ENCODE peak calls at places on chromosomes 1 and 21, in five cellular contexts. One of them, this sample, is unnamed.

GRCh38 chr1:1205769-1206375 is 520 bp downstream of the TNFRSF18 start:
- DNase-seq in right atrium auricular region: no peak
- DNase-seq in CD4-positive, alpha-beta T cell: peak; percentile 0
- DNase-seq in WTC11: no peak
- DNase-seq in coronary artery: no peak
- DNase-seq in this sample: no peak

GRCh38 chr1:235954306-235955283 is 87.9 kb upstream of the LYST start:
- DNase-seq in right atrium auricular region: no peak
- DNase-seq in CD4-positive, alpha-beta T cell: peak; percentile 12
- DNase-seq in WTC11: no peak
- DNase-seq in coronary artery: no peak
- DNase-seq in this sample: peak; percentile 60

GRCh38 chr1:111139234-111139955 is 498 bp downstream of the DRAM2 start:
- DNase-seq in right atrium auricular region: no peak
- DNase-seq in CD4-positive, alpha-beta T cell: no peak
- DNase-seq in WTC11: peak; percentile 38
- DNase-seq in coronary artery: no peak
- DNase-seq in this sample: peak; percentile 83

GRCh38 chr21:34668803-34669148 is at the start of gene CLIC6:
- DNase-seq in right atrium auricular region: no peak
- DNase-seq in CD4-positive, alpha-beta T cell: no peak
- DNase-seq in WTC11: peak; percentile 63
- DNase-seq in coronary artery: no peak
- DNase-seq in this sample: no peak

GRCh38 chr1:173280899-173281660 is 73.9 kb upstream of the TNFSF4 start:
- DNase-seq in right atrium auricular region: no peak
- DNase-seq in CD4-positive, alpha-beta T cell: no peak
- DNase-seq in WTC11: no peak
- DNase-seq in coronary artery: no peak
- DNase-seq in this sample: no peak

GRCh38 chr1:157469715-157470114 is 82.6 kb downstream of the FCRL5 start:
- DNase-seq in right atrium auricular region: no peak
- DNase-seq in CD4-positive, alpha-beta T cell: no peak
- DNase-seq in WTC11: no peak
- DNase-seq in coronary artery: no peak
- DNase-seq in this sample: peak; percentile 25

GRCh38 chr1:8367571-8368184 is 49.8 kb downstream of the SLC45A1 start:
- DNase-seq in right atrium auricular region: no peak
- DNase-seq in CD4-positive, alpha-beta T cell: no peak
- DNase-seq in WTC11: no peak
- DNase-seq in coronary artery: no peak
- DNase-seq in this sample: no peak

GRCh38 chr1:76463838-76464237 is 389.3 kb downstream of the ST6GALNAC3 start:
- DNase-seq in right atrium auricular region: no peak
- DNase-seq in CD4-positive, alpha-beta T cell: no peak
- DNase-seq in WTC11: no peak
- DNase-seq in coronary artery: no peak
- DNase-seq in this sample: no peak

GRCh38 chr1:34500451-34500850 is 254.4 kb upstream of the GJB5 start:
- DNase-seq in right atrium auricular region: no peak
- DNase-seq in CD4-positive, alpha-beta T cell: no peak
- DNase-seq in WTC11: peak; percentile 76
- DNase-seq in coronary artery: no peak
- DNase-seq in this sample: no peak

GRCh38 chr1:194295690-194296089 is 1109.3 kb upstream of the B3GALT2 start:
- DNase-seq in right atrium auricular region: no peak
- DNase-seq in CD4-positive, alpha-beta T cell: no peak
- DNase-seq in WTC11: no peak
- DNase-seq in coronary artery: no peak
- DNase-seq in this sample: no peak
- TF ChIP-seq CTCF in right atrium auricular region: peak; percentile 40
- TF ChIP-seq CTCF in CD4-positive, alpha-beta T cell: peak; percentile 92
- TF ChIP-seq CTCF in WTC11: peak; percentile 52
- TF ChIP-seq CTCF in coronary artery: no peak
- TF ChIP-seq CTCF in this sample: peak; percentile 61

GRCh38 chr1:87961992-87962391 is 633.3 kb downstream of the LMO4 start:
- DNase-seq in right atrium auricular region: no peak
- DNase-seq in CD4-positive, alpha-beta T cell: no peak
- DNase-seq in WTC11: no peak
- DNase-seq in coronary artery: no peak
- DNase-seq in this sample: no peak

GRCh38 chr1:87968259-87968955 is 639.7 kb downstream of the LMO4 start:
- DNase-seq in right atrium auricular region: peak; percentile 79
- DNase-seq in CD4-positive, alpha-beta T cell: no peak
- DNase-seq in WTC11: peak; percentile 32
- DNase-seq in coronary artery: peak; percentile 78
- DNase-seq in this sample: no peak

GRCh38 chr1:87959236-87959635 is 630.6 kb downstream of the LMO4 start:
- DNase-seq in right atrium auricular region: no peak
- DNase-seq in CD4-positive, alpha-beta T cell: no peak
- DNase-seq in WTC11: no peak
- DNase-seq in coronary artery: no peak
- DNase-seq in this sample: no peak

GRCh38 chr1:87965193-87965592 is 636.5 kb downstream of the LMO4 start:
- DNase-seq in right atrium auricular region: no peak
- DNase-seq in CD4-positive, alpha-beta T cell: no peak
- DNase-seq in WTC11: no peak
- DNase-seq in coronary artery: no peak
- DNase-seq in this sample: no peak

GRCh38 chr1:87963566-87963965 is 634.9 kb downstream of the LMO4 start:
- DNase-seq in right atrium auricular region: no peak
- DNase-seq in CD4-positive, alpha-beta T cell: no peak
- DNase-seq in WTC11: no peak
- DNase-seq in coronary artery: no peak
- DNase-seq in this sample: no peak
- TF ChIP-seq CTCF in right atrium auricular region: no peak
- TF ChIP-seq CTCF in CD4-positive, alpha-beta T cell: no peak
- TF ChIP-seq CTCF in WTC11: no peak
- TF ChIP-seq CTCF in coronary artery: no peak
- TF ChIP-seq CTCF in this sample: no peak

GRCh38 chr1:155504207-155504606 is 58.4 kb downstream of the ASH1L start:
- DNase-seq in right atrium auricular region: no peak
- DNase-seq in CD4-positive, alpha-beta T cell: no peak
- DNase-seq in WTC11: no peak
- DNase-seq in coronary artery: no peak
- DNase-seq in this sample: no peak
- TF ChIP-seq CTCF in right atrium auricular region: no peak
- TF ChIP-seq CTCF in CD4-positive, alpha-beta T cell: no peak
- TF ChIP-seq CTCF in WTC11: no peak
- TF ChIP-seq CTCF in coronary artery: no peak
- TF ChIP-seq CTCF in this sample: peak; percentile 51

GRCh38 chr21:26170471-26171309 is at the start of gene APP:
- DNase-seq in right atrium auricular region: peak; percentile 85
- DNase-seq in CD4-positive, alpha-beta T cell: peak; percentile 92
- DNase-seq in WTC11: peak; percentile 85
- DNase-seq in coronary artery: peak; percentile 84
- DNase-seq in this sample: peak; percentile 96
- TF ChIP-seq CTCF in right atrium auricular region: peak; percentile 99
- TF ChIP-seq CTCF in CD4-positive, alpha-beta T cell: peak; percentile 79
- TF ChIP-seq CTCF in WTC11: peak; percentile 97
- TF ChIP-seq CTCF in coronary artery: peak; percentile 99
- TF ChIP-seq CTCF in this sample: peak; percentile 98

GRCh38 chr1:30109853-30110252 is 613.5 kb downstream of the MATN1 start:
- DNase-seq in right atrium auricular region: peak; percentile 71
- DNase-seq in CD4-positive, alpha-beta T cell: no peak
- DNase-seq in WTC11: no peak
- DNase-seq in coronary artery: no peak
- DNase-seq in this sample: no peak

GRCh38 chr1:30106125-30106524 is 617.3 kb downstream of the MATN1 start:
- DNase-seq in right atrium auricular region: no peak
- DNase-seq in CD4-positive, alpha-beta T cell: no peak
- DNase-seq in WTC11: peak; percentile 84
- DNase-seq in coronary artery: no peak
- DNase-seq in this sample: no peak

GRCh38 chr1:30110826-30111225 is 612.6 kb downstream of the MATN1 start:
- DNase-seq in right atrium auricular region: no peak
- DNase-seq in CD4-positive, alpha-beta T cell: no peak
- DNase-seq in WTC11: no peak
- DNase-seq in coronary artery: no peak
- DNase-seq in this sample: no peak

DNA sequence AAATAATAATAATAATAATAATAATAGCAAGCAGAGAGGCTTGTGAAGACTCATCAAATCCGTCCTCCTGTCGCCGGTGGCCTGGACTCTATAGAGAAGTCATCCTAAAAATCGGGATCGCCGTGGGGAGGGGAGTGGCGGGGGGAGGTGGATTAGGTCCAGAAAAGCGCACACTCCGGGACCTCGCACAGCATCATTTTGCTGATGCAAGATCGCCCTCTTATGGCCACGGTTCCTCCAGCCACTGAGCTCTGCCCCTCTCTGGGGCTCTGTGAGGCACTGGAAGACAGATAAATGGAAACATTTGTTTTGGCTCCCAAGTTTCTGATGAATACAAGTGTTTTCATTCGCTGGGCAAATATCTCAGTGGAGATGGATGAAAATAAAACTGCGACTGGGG is 612.0 kb downstream of the MATN1 start:
- DNase-seq in right atrium auricular region: no peak
- DNase-seq in CD4-positive, alpha-beta T cell: no peak
- DNase-seq in WTC11: peak; percentile 76
- DNase-seq in coronary artery: no peak
- DNase-seq in this sample: no peak
- TF ChIP-seq CTCF in right atrium auricular region: peak; percentile 29
- TF ChIP-seq CTCF in CD4-positive, alpha-beta T cell: no peak
- TF ChIP-seq CTCF in WTC11: peak; percentile 32
- TF ChIP-seq CTCF in coronary artery: no peak
- TF ChIP-seq CTCF in this sample: peak; percentile 75

GRCh38 chr1:25564777-25565176 is 21.4 kb downstream of the LDLRAP1 start:
- DNase-seq in right atrium auricular region: no peak
- DNase-seq in CD4-positive, alpha-beta T cell: no peak
- DNase-seq in WTC11: no peak
- DNase-seq in coronary artery: no peak
- DNase-seq in this sample: no peak
- TF ChIP-seq CTCF in right atrium auricular region: no peak
- TF ChIP-seq CTCF in CD4-positive, alpha-beta T cell: no peak
- TF ChIP-seq CTCF in WTC11: no peak
- TF ChIP-seq CTCF in coronary artery: no peak
- TF ChIP-seq CTCF in this sample: no peak

DNA sequence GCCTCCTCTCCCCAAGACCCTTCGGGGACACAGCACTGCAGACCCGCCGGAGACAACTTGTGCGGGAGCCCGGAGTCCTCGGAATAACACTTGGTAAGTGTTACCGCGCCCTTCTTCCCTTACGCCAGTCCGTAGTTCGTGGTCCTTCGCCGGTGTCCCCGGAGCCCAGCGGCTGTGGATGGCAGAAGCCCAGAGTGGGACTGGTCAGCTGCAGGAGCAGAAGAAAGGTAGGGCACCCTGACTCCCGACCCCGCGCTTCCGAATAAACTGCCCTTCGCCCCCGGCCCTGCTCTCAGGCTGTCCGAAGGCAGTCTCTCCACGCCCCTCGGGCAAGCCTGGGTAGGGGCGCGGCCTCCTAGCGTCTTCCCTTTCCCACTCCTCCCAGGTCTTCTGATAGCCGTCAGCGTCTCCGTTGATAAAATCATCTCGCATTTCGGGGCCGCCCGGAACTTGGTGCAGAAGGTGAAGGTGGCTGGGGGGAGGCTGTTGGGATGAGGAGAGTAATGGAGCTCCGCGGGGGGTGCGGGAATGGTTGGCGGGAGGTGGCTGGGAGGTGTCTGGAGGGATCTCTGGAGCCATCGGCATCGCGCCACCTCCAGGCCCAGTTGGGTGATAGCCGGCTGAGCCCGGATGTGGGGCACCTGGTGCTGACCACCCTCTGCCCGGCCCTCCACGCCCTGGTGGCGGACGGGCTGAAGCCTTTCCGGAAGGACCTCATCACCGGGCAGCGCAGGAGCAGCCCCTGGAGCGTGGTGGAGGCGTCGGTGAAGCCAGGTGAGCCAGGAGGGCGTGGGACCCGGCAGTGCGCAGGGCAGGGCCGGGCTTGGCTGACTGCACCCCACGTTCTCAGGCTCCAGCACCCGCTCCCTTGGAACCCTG is 4.3 kb downstream of the RUSC1 start:
- DNase-seq in right atrium auricular region: no peak
- DNase-seq in CD4-positive, alpha-beta T cell: no peak
- DNase-seq in WTC11: peak; percentile 85
- DNase-seq in coronary artery: peak; percentile 83
- DNase-seq in this sample: no peak
- TF ChIP-seq CTCF in right atrium auricular region: no peak
- TF ChIP-seq CTCF in CD4-positive, alpha-beta T cell: no peak
- TF ChIP-seq CTCF in WTC11: no peak
- TF ChIP-seq CTCF in coronary artery: no peak
- TF ChIP-seq CTCF in this sample: peak; percentile 55

GRCh38 chr21:42234026-42234425 is 15.1 kb downstream of the ABCG1 start:
- DNase-seq in right atrium auricular region: no peak
- DNase-seq in CD4-positive, alpha-beta T cell: no peak
- DNase-seq in WTC11: no peak
- DNase-seq in coronary artery: no peak
- DNase-seq in this sample: no peak

GRCh38 chr21:42234464-42235241 is 15.7 kb downstream of the ABCG1 start:
- DNase-seq in right atrium auricular region: no peak
- DNase-seq in CD4-positive, alpha-beta T cell: peak; percentile 83
- DNase-seq in WTC11: peak; percentile 81
- DNase-seq in coronary artery: no peak
- DNase-seq in this sample: no peak

GRCh38 chr21:42231761-42232160 is 12.8 kb downstream of the ABCG1 start:
- DNase-seq in right atrium auricular region: no peak
- DNase-seq in CD4-positive, alpha-beta T cell: no peak
- DNase-seq in WTC11: no peak
- DNase-seq in coronary artery: no peak
- DNase-seq in this sample: no peak

GRCh38 chr21:42232176-42232825 is 13.4 kb downstream of the ABCG1 start:
- DNase-seq in right atrium auricular region: no peak
- DNase-seq in CD4-positive, alpha-beta T cell: no peak
- DNase-seq in WTC11: no peak
- DNase-seq in coronary artery: no peak
- DNase-seq in this sample: no peak

DNA sequence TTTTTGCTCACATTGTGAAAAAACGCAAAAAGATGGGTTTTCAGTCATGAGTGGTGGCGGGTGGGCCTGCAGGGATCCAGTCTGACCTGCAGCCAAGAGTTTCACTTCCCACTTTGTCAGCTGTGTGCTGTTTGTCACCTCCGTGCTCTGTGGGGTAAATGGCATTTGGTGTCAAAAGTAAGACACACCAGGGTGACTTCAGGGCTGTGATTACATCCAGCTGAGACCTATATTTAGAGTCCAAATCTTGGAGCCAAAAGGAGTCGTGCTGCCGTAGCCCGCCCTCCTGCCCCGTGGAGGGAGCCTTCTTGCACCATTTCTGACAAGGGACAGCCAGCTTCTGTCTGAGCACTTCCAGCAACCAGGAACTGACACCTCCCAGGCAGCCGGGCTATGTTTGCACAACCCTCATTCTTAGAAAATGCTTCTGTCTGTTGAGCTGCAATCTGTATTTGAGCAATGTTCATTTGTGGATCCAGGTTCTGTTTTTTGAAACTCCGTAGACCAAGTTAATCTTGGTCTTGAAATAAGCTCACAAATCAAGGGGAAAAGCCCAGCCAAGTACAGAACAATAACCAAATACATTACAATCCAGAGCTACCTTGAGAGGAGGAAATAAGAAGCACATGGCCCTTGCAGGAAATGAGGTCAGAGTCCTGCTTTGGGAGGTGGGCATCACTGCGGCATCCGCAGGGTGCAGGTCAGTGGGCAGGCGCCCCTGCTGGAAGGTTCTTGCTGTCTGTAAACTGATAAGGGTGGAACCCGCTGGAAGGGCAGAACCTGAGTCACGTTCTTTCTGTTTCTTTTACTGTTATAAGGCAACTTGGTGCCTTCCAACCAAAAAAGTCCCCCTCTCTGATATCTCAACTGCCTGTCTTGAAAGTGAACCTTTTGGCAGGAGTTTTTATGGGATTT is 14.4 kb downstream of the ABCG1 start:
- DNase-seq in right atrium auricular region: peak; percentile 90
- DNase-seq in CD4-positive, alpha-beta T cell: peak; percentile 66
- DNase-seq in WTC11: peak; percentile 24
- DNase-seq in coronary artery: peak; percentile 93
- DNase-seq in this sample: no peak
- TF ChIP-seq CTCF in right atrium auricular region: no peak
- TF ChIP-seq CTCF in CD4-positive, alpha-beta T cell: peak; percentile 14
- TF ChIP-seq CTCF in WTC11: no peak
- TF ChIP-seq CTCF in coronary artery: no peak
- TF ChIP-seq CTCF in this sample: peak; percentile 13